ENCODE peak calls at places on chromosomes 2 and 18, in nine cellular contexts. C is K562, F is breast epithelium, J is mucosa of descending colon, R is GM23248, B is stomach, K is body of pancreas, L is fibroblast of lung, E is aorta. Z is an unnamed sample. For H3K4me1 and H3K9me3, the result is how much of the 10 kb centered on the place peaks cover.

GRCh38 chr2:36058953-36059352 is 296.6 kb upstream of the CRIM1 start:
- DNase-seq in C (no peak), F (no peak), J (no peak), R (peak), B (no peak), K (no peak), L (no peak), E (no peak), Z (no peak)

GRCh38 chr18:12088096-12088495 is 5.5 kb upstream of the ANKRD62 start:
- DNase-seq in C (no peak), F (no peak), J (no peak), R (no peak), B (no peak), K (no peak), L (no peak), E (no peak), Z (no peak)

GRCh38 chr2:25421746-25422431 is 80.2 kb upstream of the DNMT3A start:
- DNase-seq in C (no peak), F (no peak), J (no peak), R (no peak), B (no peak), K (no peak), L (no peak), E (no peak), Z (no peak)

GRCh38 chr18:35417223-35417622 is 40.1 kb upstream of the ZNF396 start:
- DNase-seq in C (no peak), F (no peak), J (no peak), R (no peak), B (no peak), K (no peak), L (no peak), E (no peak), Z (no peak)

GRCh38 chr2:145070703-145071102 is 550.8 kb upstream of the ZEB2 start:
- DNase-seq in C (no peak), F (no peak), J (no peak), R (no peak), B (no peak), K (no peak), L (no peak), E (no peak), Z (no peak)

GRCh38 chr2:15748736-15749323 is 157.2 kb downstream of the DDX1 start:
- DNase-seq in C (peak), F (no peak), J (no peak), R (no peak), B (peak), K (peak), L (no peak), E (no peak), Z (peak)

GRCh38 chr18:69484699-69485396 is 84.2 kb downstream of the DOK6 start:
- DNase-seq in C (no peak), F (no peak), J (no peak), R (peak), B (no peak), K (no peak), L (peak), E (no peak), Z (peak)

GRCh38 chr2:6982934-6983589 is 65.8 kb downstream of the RNF144A start:
- DNase-seq in C (no peak), F (no peak), J (no peak), R (no peak), B (no peak), K (no peak), L (no peak), E (no peak), Z (no peak)

GRCh38 chr2:108591163-108591562 is 56.9 kb downstream of the LIMS1 start:
- DNase-seq in C (no peak), F (no peak), J (no peak), R (no peak), B (no peak), K (peak), L (no peak), E (no peak), Z (no peak)

GRCh38 chr2:108594132-108594981 is 60.1 kb downstream of the LIMS1 start:
- DNase-seq in C (no peak), F (no peak), J (no peak), R (peak), B (no peak), K (peak), L (peak), E (no peak), Z (no peak)

GRCh38 chr2:108594982-108595464 is 60.8 kb downstream of the LIMS1 start:
- DNase-seq in C (peak), F (no peak), J (no peak), R (peak), B (no peak), K (peak), L (peak), E (no peak), Z (no peak)

GRCh38 chr2:108589786-108590185 is 55.5 kb downstream of the LIMS1 start:
- DNase-seq in C (no peak), F (no peak), J (no peak), R (no peak), B (no peak), K (no peak), L (no peak), E (no peak), Z (no peak)

GRCh38 chr2:108593547-108594098 is 59.4 kb downstream of the LIMS1 start:
- DNase-seq in C (no peak), F (no peak), J (no peak), R (peak), B (no peak), K (no peak), L (peak), E (no peak), Z (no peak)
- H3K4me1 ChIP-seq in C (half or more), F (under half), J (under half), R (under half), B (under half), K (under half), L (under half), E (under half), Z (under half)

DNA sequence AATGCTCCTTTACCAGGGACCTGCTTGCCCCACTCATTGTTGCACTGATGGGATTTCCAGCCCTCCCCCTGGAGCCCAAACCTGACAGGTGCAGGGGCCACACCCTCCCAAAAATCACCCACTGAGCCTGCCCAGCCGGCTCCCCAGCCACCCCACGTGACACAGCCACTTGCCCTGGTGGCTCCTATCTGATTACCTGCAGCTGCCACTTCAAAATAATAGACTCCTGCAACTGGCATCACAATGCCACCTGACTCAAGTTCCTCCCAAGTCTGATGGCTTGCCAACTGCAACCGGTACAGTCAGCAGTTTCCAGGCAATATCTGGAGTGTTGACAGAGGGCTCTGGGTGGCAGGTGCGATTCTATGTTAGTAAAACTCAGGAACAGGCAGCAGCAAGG is 66.2 kb downstream of the CRACDL start:
- DNase-seq in C (no peak), F (peak), J (peak), R (no peak), B (peak), K (peak), L (no peak), E (no peak), Z (no peak)
- H3K4me3 ChIP-seq in C (no peak), F (peak), J (no peak), R (no peak), B (peak), K (no peak), L (no peak), E (no peak), Z (no peak)

DNA sequence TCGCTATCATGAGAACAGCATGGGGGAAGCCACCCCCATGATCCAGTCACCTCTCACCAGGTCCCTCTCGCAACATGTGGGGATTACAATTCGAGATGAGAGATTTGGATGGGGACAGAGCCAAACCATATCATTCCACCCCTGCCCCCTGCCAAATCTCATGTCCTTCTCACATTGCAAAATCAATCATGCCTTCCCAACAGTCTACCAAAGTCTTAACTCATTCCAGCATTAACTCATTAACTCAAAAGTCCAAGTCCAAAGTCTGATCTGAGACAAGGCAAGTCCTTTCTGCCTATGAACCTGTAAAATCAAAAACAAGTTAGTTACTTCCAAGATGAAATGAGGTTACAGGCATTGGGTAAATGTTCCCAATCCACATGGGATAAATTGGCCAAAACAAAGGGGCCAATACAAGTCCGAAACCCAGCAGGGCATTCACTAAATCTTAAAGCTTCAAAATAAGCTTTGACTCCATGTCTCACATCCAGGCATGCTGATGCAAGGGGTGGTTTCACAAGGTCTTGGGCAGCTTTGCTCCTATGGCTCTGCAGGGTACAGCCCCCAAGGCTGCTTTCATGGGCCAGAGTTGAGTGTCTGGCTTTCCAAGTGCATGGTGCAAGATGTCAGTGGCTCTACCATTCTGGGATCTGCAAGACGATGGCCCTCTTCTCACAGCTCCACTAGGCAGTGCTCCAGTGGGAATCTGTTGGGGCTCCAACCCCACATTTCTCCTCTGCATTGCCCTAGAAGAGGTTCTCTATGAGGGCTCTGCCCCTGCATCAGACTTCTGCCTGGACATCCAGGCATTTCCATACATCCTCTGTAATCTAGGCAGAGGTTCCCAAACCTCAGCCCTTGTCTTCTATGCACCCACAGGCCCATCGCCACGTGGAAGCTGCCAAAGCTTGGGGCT is 14.8 kb downstream of the TAF1B start:
- DNase-seq in C (no peak), F (no peak), J (no peak), R (no peak), B (no peak), K (no peak), L (no peak), E (no peak), Z (no peak)
- H3K9me3 ChIP-seq in C (under half), F (under half), J (under half), R (under half), B (under half), K (under half), L (under half), E (under half), Z (under half)

DNA sequence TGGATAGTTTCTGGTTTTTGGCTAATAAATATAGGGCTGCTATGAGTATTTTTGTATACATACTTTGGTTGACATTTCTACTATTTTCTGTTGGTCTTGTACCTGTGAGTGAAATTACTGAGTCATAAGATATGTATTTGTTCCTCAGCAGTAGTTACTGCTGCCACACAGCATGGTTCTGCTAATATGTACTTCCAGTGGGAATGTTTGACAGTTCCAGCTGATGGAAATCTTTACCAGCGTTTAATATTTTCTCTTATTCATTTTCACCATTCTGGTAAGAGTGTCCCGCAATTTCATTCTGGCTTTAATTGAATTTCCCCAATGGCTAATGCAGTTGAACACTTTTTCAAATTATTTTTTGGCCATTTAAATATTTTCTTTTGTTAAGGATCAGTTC is 57.9 kb upstream of the IL1R1 start:
- DNase-seq in C (no peak), F (no peak), J (no peak), R (no peak), B (no peak), K (no peak), L (no peak), E (no peak), Z (no peak)
- H3K4me1 ChIP-seq in C (under half), F (under half), J (under half), R (under half), B (under half), K (under half), L (under half), E (under half), Z (under half)

GRCh38 chr18:48675330-48675761 is 136.5 kb downstream of the CTIF start:
- DNase-seq in C (peak), F (peak), J (peak), R (peak), B (peak), K (peak), L (peak), E (peak), Z (peak)
- H3K4me3 ChIP-seq in C (no peak), F (no peak), J (no peak), R (no peak), B (no peak), K (no peak), L (no peak), E (no peak), Z (no peak)

GRCh38 chr2:56729212-56729611 is 545.4 kb downstream of the CCDC85A start:
- DNase-seq in C (no peak), F (no peak), J (no peak), R (peak), B (no peak), K (no peak), L (no peak), E (no peak), Z (no peak)
- H3K9me3 ChIP-seq in C (under half), F (under half), J (under half), R (under half), B (under half), K (under half), L (under half), E (under half), Z (under half)

GRCh38 chr18:6722680-6723079 is 6.8 kb upstream of the ARHGAP28 start:
- DNase-seq in C (no peak), F (no peak), J (no peak), R (no peak), B (no peak), K (no peak), L (no peak), E (no peak), Z (no peak)

GRCh38 chr18:6718255-6718654 is 11.3 kb upstream of the ARHGAP28 start:
- DNase-seq in C (no peak), F (no peak), J (no peak), R (no peak), B (no peak), K (no peak), L (no peak), E (no peak), Z (no peak)

GRCh38 chr18:6724331-6724730 is 5.2 kb upstream of the ARHGAP28 start:
- DNase-seq in C (no peak), F (no peak), J (no peak), R (no peak), B (no peak), K (no peak), L (no peak), E (no peak), Z (no peak)

GRCh38 chr18:6719098-6719913 is 10.2 kb upstream of the ARHGAP28 start:
- DNase-seq in C (no peak), F (no peak), J (no peak), R (no peak), B (no peak), K (no peak), L (no peak), E (no peak), Z (no peak)

DNA sequence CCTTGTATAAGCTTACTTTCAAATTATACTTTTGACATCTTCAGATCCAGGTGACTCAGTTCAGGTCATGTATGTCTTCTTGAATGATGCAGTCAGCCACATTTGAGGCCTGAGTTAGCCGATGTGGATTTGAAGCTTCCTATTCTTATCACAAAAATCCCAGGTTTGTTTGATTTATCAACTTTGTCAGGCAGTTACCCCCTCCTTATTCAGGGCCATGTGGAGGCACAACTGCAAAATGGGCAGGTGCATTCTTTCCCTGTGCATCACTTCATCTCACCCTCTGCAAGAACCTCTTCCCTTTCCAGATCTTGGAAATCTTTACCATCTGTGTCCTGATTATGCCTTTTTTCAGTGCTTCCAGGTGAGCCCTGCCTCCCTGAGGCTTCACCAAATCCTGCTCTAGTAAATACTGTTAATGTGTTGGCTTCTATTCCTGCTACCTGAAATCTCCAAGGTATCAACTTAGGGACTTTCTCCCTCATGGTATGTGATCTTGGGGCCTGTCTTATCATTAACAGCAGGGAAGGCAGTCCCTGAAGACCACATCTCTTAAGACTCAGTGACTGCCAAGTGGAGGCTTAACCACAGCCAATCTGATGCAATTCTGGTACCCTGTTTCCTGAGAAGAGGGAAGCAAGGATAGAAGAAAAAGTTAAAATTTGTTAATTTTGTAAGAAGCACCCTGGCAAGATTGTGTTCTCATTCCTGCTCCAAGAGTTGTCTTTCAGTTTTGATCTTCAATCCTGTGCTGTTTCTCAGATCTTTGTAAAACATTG is 9.4 kb upstream of the ARHGAP28 start:
- DNase-seq in C (no peak), F (no peak), J (no peak), R (no peak), B (no peak), K (no peak), L (no peak), E (no peak), Z (no peak)
- H3K4me1 ChIP-seq in C (under half), F (under half), J (under half), R (under half), B (under half), K (under half), L (under half), E (under half), Z (under half)

DNA sequence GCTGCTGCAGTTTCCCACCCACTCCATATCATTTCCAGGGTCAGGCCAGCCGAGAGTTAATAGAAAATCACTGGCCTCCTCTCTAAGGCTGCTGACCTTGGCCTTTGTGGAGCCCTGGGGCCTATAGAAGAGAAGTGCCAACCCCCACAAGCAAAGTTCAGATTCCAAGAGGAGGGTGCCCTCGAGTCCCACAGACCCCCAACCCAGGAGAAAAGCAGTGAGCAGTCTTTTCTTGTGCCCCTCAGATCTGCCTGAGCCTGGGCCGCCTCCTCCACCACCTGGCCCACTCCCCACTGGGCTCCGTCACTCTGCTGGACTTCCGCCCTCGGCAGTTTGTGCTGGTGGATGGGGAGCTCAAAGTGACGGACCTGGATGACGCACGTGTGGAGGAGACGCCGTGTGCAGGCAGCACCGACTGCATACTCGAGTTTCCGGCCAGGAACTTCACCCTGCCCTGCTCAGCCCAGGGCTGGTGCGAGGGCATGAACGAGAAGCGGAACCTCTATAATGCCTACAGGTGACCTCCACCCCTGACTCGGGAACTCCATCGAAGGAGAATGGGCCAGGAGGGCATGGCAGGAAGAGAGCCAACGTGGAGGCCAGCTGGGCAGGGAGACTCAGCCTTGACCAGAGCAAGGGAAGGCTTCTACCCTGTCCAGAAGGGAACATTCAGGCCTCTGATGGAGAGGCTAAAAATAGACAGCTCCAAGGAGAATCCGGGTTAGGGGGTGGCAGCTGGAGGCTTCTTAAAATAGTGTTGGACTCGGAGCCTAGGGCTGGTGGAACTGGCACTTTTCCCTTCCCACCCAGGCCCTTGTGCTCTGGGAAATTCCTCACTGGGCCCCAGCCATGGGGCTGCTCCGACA is 6.2 kb downstream of the PKDCC start:
- DNase-seq in C (no peak), F (no peak), J (peak), R (no peak), B (no peak), K (no peak), L (no peak), E (peak), Z (no peak)
- H3K4me3 ChIP-seq in C (no peak), F (no peak), J (no peak), R (no peak), B (no peak), K (no peak), L (no peak), E (no peak), Z (no peak)